ENCODE peak calls at places on chromosome 1, in five cellular contexts. T is neuronal stem cell, G is stomach, Z is endothelial cell of umbilical vein, B is A549. A is an unnamed sample. For H3K4me1, the result is how much of the 10 kb centered on the place peaks cover.

GRCh38 chr1:93556291-93556690 is 108.4 kb downstream of the FNBP1L start:
- DNase-seq in T (no peak), G (no peak), Z (no peak), B (no peak), A (no peak)

GRCh38 chr1:189752461-189752860 is 725.2 kb downstream of the BRINP3 start:
- DNase-seq in T (no peak), G (no peak), Z (no peak), B (no peak), A (no peak)

GRCh38 chr1:18581420-18581880 is 49.2 kb upstream of the PAX7 start:
- DNase-seq in T (no peak), G (peak), Z (peak), B (peak), A (no peak)

GRCh38 chr1:169321539-169321938 is 46.1 kb downstream of the NME7 start:
- DNase-seq in T (no peak), G (no peak), Z (no peak), B (peak), A (no peak)

GRCh38 chr1:212981571-212982328 is 31.4 kb downstream of the VASH2 start:
- DNase-seq in T (no peak), G (peak), Z (no peak), B (no peak), A (no peak)

GRCh38 chr1:83692524-83693336 is 306.2 kb downstream of the TTLL7 start:
- DNase-seq in T (peak), G (no peak), Z (peak), B (no peak), A (no peak)

GRCh38 chr1:242454262-242455051 is 70.0 kb downstream of the PLD5 start:
- DNase-seq in T (peak), G (no peak), Z (peak), B (peak), A (no peak)

GRCh38 chr1:196678510-196678884 is 26.7 kb downstream of the CFH start:
- DNase-seq in T (no peak), G (no peak), Z (no peak), B (no peak), A (no peak)

GRCh38 chr1:234230414-234230862 is 142.8 kb upstream of the COA6 start:
- DNase-seq in T (no peak), G (no peak), Z (no peak), B (no peak), A (no peak)

GRCh38 chr1:224542783-224543440 is 73.2 kb upstream of the CNIH3 start:
- DNase-seq in T (no peak), G (no peak), Z (peak), B (peak), A (no peak)

GRCh38 chr1:112515311-112516009 is 6.7 kb downstream of the WNT2B start:
- DNase-seq in T (peak), G (no peak), Z (peak), B (no peak), A (no peak)

GRCh38 chr1:22801753-22802152 is 91.1 kb downstream of the EPHB2 start:
- DNase-seq in T (peak), G (no peak), Z (no peak), B (no peak), A (no peak)

GRCh38 chr1:218259800-218260199 is 25.3 kb upstream of the RRP15 start:
- DNase-seq in T (no peak), G (no peak), Z (peak), B (peak), A (no peak)

GRCh38 chr1:83994111-83994510 is 4.8 kb downstream of the TTLL7 start:
- DNase-seq in T (no peak), G (no peak), Z (no peak), B (no peak), A (no peak)

GRCh38 chr1:176110203-176110602 is 96.9 kb downstream of the COP1 start:
- DNase-seq in T (no peak), G (no peak), Z (no peak), B (no peak), A (no peak)

GRCh38 chr1:42318601-42319000 is 16.4 kb downstream of the FOXJ3 start:
- DNase-seq in T (no peak), G (no peak), Z (no peak), B (no peak), A (no peak)

GRCh38 chr1:237386362-237387143 is 344.6 kb downstream of the RYR2 start:
- DNase-seq in T (peak), G (no peak), Z (peak), B (peak), A (no peak)

GRCh38 chr1:67599085-67599484 is 85.9 kb upstream of the GADD45A start:
- DNase-seq in T (no peak), G (no peak), Z (no peak), B (no peak), A (no peak)

GRCh38 chr1:27152829-27153548 is 1.9 kb downstream of the SLC9A1 start:
- DNase-seq in T (no peak), G (no peak), Z (peak), B (no peak), A (no peak)

GRCh38 chr1:170284016-170284415 is 138.3 kb downstream of the NTMT2 start:
- DNase-seq in T (no peak), G (no peak), Z (no peak), B (no peak), A (no peak)

GRCh38 chr1:235375919-235376600 is 8.8 kb downstream of the TBCE start:
- DNase-seq in T (no peak), G (no peak), Z (no peak), B (no peak), A (no peak)

GRCh38 chr1:244796719-244797406 is 38.6 kb upstream of the COX20 start:
- DNase-seq in T (peak), G (peak), Z (peak), B (peak), A (peak)

GRCh38 chr1:119475866-119476439 is 31.1 kb upstream of the HSD3B1 start:
- DNase-seq in T (peak), G (peak), Z (peak), B (peak), A (peak)

GRCh38 chr1:56081151-56081550 is 498.2 kb downstream of the PLPP3 start:
- DNase-seq in T (no peak), G (no peak), Z (no peak), B (no peak), A (peak)

GRCh38 chr1:208772891-208773290 is 528.7 kb upstream of the PLXNA2 start:
- DNase-seq in T (no peak), G (no peak), Z (no peak), B (no peak), A (no peak)

GRCh38 chr1:236063919-236064673 is 794 bp downstream of the NID1 start:
- DNase-seq in T (peak), G (peak), Z (peak), B (peak), A (peak)

GRCh38 chr1:54273092-54273836 is 73.3 kb downstream of the MRPL37 start:
- DNase-seq in T (peak), G (peak), Z (peak), B (no peak), A (peak)

GRCh38 chr1:21783679-21784603 is 992 bp upstream of the USP48 start:
- DNase-seq in T (no peak), G (peak), Z (peak), B (peak), A (no peak)

GRCh38 chr1:53391982-53392381 is 64.1 kb upstream of the LRP8 start:
- DNase-seq in T (no peak), G (no peak), Z (no peak), B (no peak), A (no peak)

GRCh38 chr1:207789792-207790787 is 38.2 kb downstream of the CD46 start:
- DNase-seq in T (no peak), G (no peak), Z (no peak), B (no peak), A (no peak)

GRCh38 chr1:182383934-182384333 is 7.7 kb downstream of the GLUL start:
- DNase-seq in T (no peak), G (no peak), Z (no peak), B (no peak), A (no peak)

GRCh38 chr1:182387566-182387965 is 4.0 kb downstream of the GLUL start:
- DNase-seq in T (no peak), G (no peak), Z (no peak), B (no peak), A (no peak)

GRCh38 chr1:182384387-182384960 is 7.1 kb downstream of the GLUL start:
- DNase-seq in T (no peak), G (no peak), Z (no peak), B (no peak), A (no peak)

GRCh38 chr1:182386980-182387379 is 4.6 kb downstream of the GLUL start:
- DNase-seq in T (no peak), G (no peak), Z (no peak), B (no peak), A (no peak)

DNA sequence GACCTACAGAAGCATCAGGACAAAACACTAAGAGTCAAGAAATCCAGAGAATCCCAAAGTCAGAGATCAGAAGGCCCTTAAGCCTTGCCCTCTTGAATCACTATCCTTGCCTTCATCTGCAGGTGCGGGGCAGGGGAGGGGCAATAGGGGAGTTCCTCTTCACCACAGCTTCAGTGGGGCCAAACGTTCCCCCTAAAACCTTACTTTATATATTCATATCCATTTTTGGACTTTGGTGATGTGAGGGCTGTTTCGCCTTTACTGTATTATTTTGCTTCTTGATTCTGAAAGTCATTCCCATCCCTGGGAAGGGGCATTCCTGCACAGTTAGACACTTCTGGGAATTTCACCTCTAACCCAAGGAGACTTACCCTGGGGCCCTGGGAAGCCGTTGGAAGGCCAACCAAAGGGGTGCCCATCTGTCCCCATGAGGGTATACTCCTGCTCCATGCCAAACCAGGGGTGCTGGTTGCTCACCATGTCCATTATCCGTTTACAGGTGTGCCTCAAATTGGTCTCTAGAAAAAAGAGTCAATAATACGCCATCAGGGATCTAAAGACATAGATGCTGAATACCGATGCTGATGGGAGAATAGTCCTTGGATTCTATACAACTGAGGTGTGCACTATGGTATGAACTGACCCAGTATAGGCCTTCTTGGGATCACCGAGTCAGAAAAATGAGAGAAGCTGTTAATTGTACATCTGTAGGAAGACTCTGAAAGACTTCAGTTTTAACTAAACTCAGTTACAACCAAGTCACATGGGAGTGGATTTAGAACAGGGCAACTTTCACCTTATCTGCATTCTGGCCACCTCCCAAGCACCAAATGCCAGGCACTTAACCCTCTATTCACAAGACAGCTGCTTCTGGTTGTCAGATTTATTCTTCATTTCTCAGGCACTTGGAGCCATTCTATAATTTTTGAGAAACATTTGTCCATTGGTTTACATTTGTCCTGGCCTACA is 5.4 kb downstream of the GLUL start:
- DNase-seq in T (no peak), G (no peak), Z (no peak), B (no peak), A (no peak)
- H3K4me1 ChIP-seq in T (under half), G (half or more), Z (under half), B (under half), A (under half)

GRCh38 chr1:37032660-37033354 is 1.5 kb downstream of the GRIK3 start:
- DNase-seq in T (no peak), G (no peak), Z (no peak), B (no peak), A (no peak)
- H3K4me1 ChIP-seq in T (half or more), G (under half), Z (under half), B (under half), A (half or more)

GRCh38 chr1:204104331-204105222 is 31.7 kb downstream of the SOX13 start:
- DNase-seq in T (no peak), G (peak), Z (peak), B (peak), A (no peak)
- H3K4me1 ChIP-seq in T (under half), G (half or more), Z (half or more), B (under half), A (half or more)

GRCh38 chr1:164636744-164637143 is 77.8 kb downstream of the PBX1 start:
- DNase-seq in T (no peak), G (no peak), Z (no peak), B (no peak), A (no peak)

GRCh38 chr1:164638506-164639202 is 79.7 kb downstream of the PBX1 start:
- DNase-seq in T (no peak), G (peak), Z (no peak), B (no peak), A (no peak)

GRCh38 chr1:164637461-164638375 is 78.7 kb downstream of the PBX1 start:
- DNase-seq in T (no peak), G (peak), Z (no peak), B (peak), A (peak)

GRCh38 chr1:164635784-164636729 is 77.1 kb downstream of the PBX1 start:
- DNase-seq in T (no peak), G (peak), Z (no peak), B (peak), A (no peak)

GRCh38 chr1:164635074-164635783 is 76.2 kb downstream of the PBX1 start:
- DNase-seq in T (no peak), G (no peak), Z (no peak), B (no peak), A (no peak)
- H3K4me1 ChIP-seq in T (under half), G (half or more), Z (under half), B (half or more), A (half or more)

GRCh38 chr1:204367193-204367858 is 7.6 kb upstream of the PLEKHA6 start:
- DNase-seq in T (no peak), G (no peak), Z (no peak), B (no peak), A (no peak)
- H3K4me1 ChIP-seq in T (under half), G (under half), Z (under half), B (under half), A (under half)

DNA sequence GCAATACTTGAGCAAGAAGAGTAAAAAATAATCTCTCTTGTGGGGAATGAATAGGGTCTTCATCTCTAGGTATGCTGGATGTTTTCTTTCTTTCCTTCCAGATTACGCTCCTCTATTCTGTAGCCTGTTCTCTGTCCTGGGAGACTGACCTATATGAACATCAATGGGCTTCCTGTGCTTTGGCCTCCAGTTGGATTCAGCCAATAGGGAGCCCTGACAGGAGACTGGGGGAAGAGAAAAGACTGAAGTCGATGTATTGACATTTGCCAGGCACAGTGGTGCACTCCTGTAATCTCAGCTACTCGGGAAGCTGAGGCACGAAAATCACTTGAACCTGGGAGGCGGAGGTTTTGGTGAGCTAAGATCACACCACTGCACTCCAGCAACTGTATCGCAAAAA is 17.6 kb downstream of the SEMA6C start:
- DNase-seq in T (no peak), G (no peak), Z (no peak), B (no peak), A (no peak)
- H3K4me1 ChIP-seq in T (under half), G (under half), Z (under half), B (under half), A (under half)

DNA sequence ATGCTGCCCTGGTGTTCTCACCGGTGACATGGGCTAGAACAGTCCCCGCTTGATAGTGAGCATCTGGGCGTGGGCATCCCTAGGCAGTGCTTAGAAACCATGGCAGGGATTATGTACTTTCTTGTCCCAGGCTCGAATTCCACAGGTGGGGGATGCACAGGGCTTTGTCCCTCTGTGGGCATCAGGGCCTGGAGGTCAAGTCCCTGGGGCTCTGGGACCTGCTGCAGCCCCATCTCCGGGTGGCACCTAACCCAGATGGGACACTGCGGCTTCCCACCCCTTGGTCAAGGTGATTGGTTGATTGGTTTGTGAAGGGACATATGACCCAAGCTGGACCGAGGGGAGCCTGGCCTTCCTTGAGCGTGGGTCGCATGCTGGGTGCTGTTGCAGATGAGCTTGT is 63.8 kb upstream of the RUNX3 start:
- DNase-seq in T (no peak), G (no peak), Z (no peak), B (no peak), A (no peak)
- H3K4me1 ChIP-seq in T (under half), G (under half), Z (under half), B (under half), A (under half)

DNA sequence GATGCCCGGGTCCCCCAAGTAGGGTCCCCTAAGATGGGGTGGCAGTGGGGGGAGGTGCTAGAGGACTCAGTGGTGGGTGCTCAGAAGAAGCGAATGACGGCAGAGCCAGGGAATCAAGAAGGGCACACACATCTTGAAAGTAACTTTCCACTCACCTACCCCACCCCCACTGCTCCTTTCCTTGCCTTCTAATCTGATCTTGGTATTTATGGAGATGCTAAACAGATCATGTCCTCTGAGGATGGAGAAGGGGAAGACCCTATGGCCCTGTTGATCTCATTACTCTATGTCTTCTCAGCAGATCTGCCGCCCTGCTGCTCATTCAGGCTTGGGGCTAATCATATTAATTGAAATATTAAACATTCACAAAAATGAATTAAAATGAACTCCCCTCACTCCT is 2.1 kb upstream of the CELF3 start:
- DNase-seq in T (no peak), G (no peak), Z (no peak), B (no peak), A (no peak)
- H3K4me1 ChIP-seq in T (under half), G (under half), Z (under half), B (under half), A (under half)

GRCh38 chr1:197903196-197903514 is 725 bp downstream of the C1orf53 start:
- DNase-seq in T (no peak), G (no peak), Z (no peak), B (no peak), A (no peak)

GRCh38 chr1:197902131-197902453 is 338 bp upstream of the C1orf53 start:
- DNase-seq in T (no peak), G (no peak), Z (no peak), B (no peak), A (no peak)

GRCh38 chr1:197902454-197903195 is at the start of gene C1orf53:
- DNase-seq in T (peak), G (peak), Z (peak), B (peak), A (peak)

GRCh38 chr1:197896301-197896700 is 6.1 kb upstream of the C1orf53 start:
- DNase-seq in T (no peak), G (no peak), Z (no peak), B (no peak), A (no peak)

DNA sequence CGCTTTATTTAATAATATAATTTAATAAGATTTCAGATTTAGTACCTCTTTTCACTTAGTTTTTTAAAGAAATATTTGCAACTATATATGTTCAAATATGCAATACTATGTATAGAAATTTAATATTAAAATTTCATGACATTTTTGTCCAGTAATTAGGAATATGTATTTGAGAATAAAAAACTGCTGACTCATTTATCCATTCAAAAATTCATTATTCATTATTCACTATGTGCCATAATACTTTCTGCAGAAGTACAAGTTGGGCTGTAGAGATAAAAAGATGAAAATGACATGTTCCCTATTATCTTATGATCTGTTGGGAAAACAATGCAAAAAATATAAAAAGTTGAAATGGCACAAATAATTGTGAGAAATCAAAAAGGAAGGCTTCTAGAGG is 3.4 kb upstream of the C1orf53 start:
- DNase-seq in T (no peak), G (no peak), Z (no peak), B (no peak), A (no peak)
- H3K4me1 ChIP-seq in T (under half), G (under half), Z (under half), B (under half), A (under half)

DNA sequence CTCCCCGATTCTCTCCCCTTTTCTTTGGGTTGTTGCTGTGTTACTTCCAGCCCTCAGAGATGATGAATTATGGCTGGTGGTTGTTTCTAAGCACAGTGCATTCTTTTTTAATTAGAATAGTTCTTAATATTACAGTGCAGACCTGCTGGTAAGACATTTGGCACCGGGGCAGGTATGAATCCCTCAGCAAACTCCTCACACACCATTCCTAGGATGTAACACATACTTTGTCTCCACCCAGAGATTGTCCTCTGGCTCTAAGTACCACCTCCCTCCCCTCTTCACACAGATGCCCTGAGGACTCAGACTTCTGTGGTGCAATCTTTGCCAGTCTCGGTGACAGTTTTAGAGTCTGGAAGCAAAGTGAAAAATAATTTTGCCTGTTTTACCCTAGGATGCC is 143.1 kb downstream of the HLX start:
- DNase-seq in T (no peak), G (no peak), Z (no peak), B (no peak), A (no peak)
- H3K4me1 ChIP-seq in T (under half), G (under half), Z (under half), B (under half), A (under half)

A was measured in tibial artery.